ENCODE peak calls at places on chromosomes 3 and 15, in six cellular contexts. One of them, this sample, is unnamed.

GRCh38 chr3:13286873-13287272 is 133.2 kb downstream of the NUP210 start:
- DNase-seq in lower lobe of right lung: no peak
- DNase-seq in AG04449: no peak
- DNase-seq in AG10803: no peak
- DNase-seq in body of pancreas: no peak
- DNase-seq in aorta: no peak
- DNase-seq in this sample: no peak

GRCh38 chr15:56653787-56654186 is 79.5 kb downstream of the ZNF280D start:
- DNase-seq in lower lobe of right lung: no peak
- DNase-seq in AG04449: no peak
- DNase-seq in AG10803: no peak
- DNase-seq in body of pancreas: no peak
- DNase-seq in aorta: no peak
- DNase-seq in this sample: no peak

GRCh38 chr3:50674349-50675178 is at the start of gene DOCK3:
- DNase-seq in lower lobe of right lung: peak
- DNase-seq in AG04449: no peak
- DNase-seq in AG10803: peak
- DNase-seq in body of pancreas: peak
- DNase-seq in aorta: peak
- DNase-seq in this sample: peak

GRCh38 chr15:35885870-35886269 is 339.9 kb upstream of the DPH6 start:
- DNase-seq in lower lobe of right lung: no peak
- DNase-seq in AG04449: no peak
- DNase-seq in AG10803: no peak
- DNase-seq in body of pancreas: no peak
- DNase-seq in aorta: no peak
- DNase-seq in this sample: no peak

GRCh38 chr3:74614133-74614967 is at the start of gene CNTN3:
- DNase-seq in lower lobe of right lung: peak
- DNase-seq in AG04449: no peak
- DNase-seq in AG10803: peak
- DNase-seq in body of pancreas: peak
- DNase-seq in aorta: peak
- DNase-seq in this sample: peak

GRCh38 chr3:10357095-10357494 is 36.2 kb upstream of the SEC13 start:
- DNase-seq in lower lobe of right lung: no peak
- DNase-seq in AG04449: no peak
- DNase-seq in AG10803: no peak
- DNase-seq in body of pancreas: no peak
- DNase-seq in aorta: no peak
- DNase-seq in this sample: no peak

GRCh38 chr15:68631621-68632051 is 52.8 kb downstream of the CORO2B start:
- DNase-seq in lower lobe of right lung: no peak
- DNase-seq in AG04449: no peak
- DNase-seq in AG10803: no peak
- DNase-seq in body of pancreas: peak
- DNase-seq in aorta: no peak
- DNase-seq in this sample: no peak

GRCh38 chr15:99963976-99964375 is 230.7 kb upstream of the LYSMD4 start:
- DNase-seq in lower lobe of right lung: no peak
- DNase-seq in AG04449: no peak
- DNase-seq in AG10803: no peak
- DNase-seq in body of pancreas: no peak
- DNase-seq in aorta: peak
- DNase-seq in this sample: no peak

GRCh38 chr15:73926191-73927002 is at the start of gene LOXL1:
- DNase-seq in lower lobe of right lung: peak
- DNase-seq in AG04449: peak
- DNase-seq in AG10803: peak
- DNase-seq in body of pancreas: peak
- DNase-seq in aorta: peak
- DNase-seq in this sample: peak

GRCh38 chr3:17730318-17730967 is 12.0 kb downstream of the TBC1D5 start:
- DNase-seq in lower lobe of right lung: no peak
- DNase-seq in AG04449: peak
- DNase-seq in AG10803: no peak
- DNase-seq in body of pancreas: peak
- DNase-seq in aorta: no peak
- DNase-seq in this sample: peak

GRCh38 chr3:52633786-52634185 is 51.9 kb downstream of the PBRM1 start:
- DNase-seq in lower lobe of right lung: no peak
- DNase-seq in AG04449: no peak
- DNase-seq in AG10803: peak
- DNase-seq in body of pancreas: no peak
- DNase-seq in aorta: no peak
- DNase-seq in this sample: no peak

GRCh38 chr3:185439745-185440466 is 58.9 kb downstream of the TMEM41A start:
- DNase-seq in lower lobe of right lung: no peak
- DNase-seq in AG04449: no peak
- DNase-seq in AG10803: no peak
- DNase-seq in body of pancreas: no peak
- DNase-seq in aorta: no peak
- DNase-seq in this sample: no peak

GRCh38 chr15:65212097-65212496 is 824 bp upstream of the CILP start:
- DNase-seq in lower lobe of right lung: no peak
- DNase-seq in AG04449: no peak
- DNase-seq in AG10803: no peak
- DNase-seq in body of pancreas: no peak
- DNase-seq in aorta: no peak
- DNase-seq in this sample: no peak

GRCh38 chr3:178385280-178385952 is 150.8 kb upstream of the KCNMB2 start:
- DNase-seq in lower lobe of right lung: no peak
- DNase-seq in AG04449: no peak
- DNase-seq in AG10803: peak
- DNase-seq in body of pancreas: peak
- DNase-seq in aorta: no peak
- DNase-seq in this sample: peak

GRCh38 chr3:44624696-44625528 is at the start of gene ZNF197:
- DNase-seq in lower lobe of right lung: peak
- DNase-seq in AG04449: no peak
- DNase-seq in AG10803: peak
- DNase-seq in body of pancreas: peak
- DNase-seq in aorta: peak
- DNase-seq in this sample: peak

GRCh38 chr3:133979553-133979952 is 50.2 kb downstream of the SLCO2A1 start:
- DNase-seq in lower lobe of right lung: no peak
- DNase-seq in AG04449: no peak
- DNase-seq in AG10803: no peak
- DNase-seq in body of pancreas: no peak
- DNase-seq in aorta: no peak
- DNase-seq in this sample: no peak

GRCh38 chr15:89197503-89197971 is 23.8 kb downstream of the RLBP1 start:
- DNase-seq in lower lobe of right lung: peak
- DNase-seq in AG04449: no peak
- DNase-seq in AG10803: no peak
- DNase-seq in body of pancreas: peak
- DNase-seq in aorta: no peak
- DNase-seq in this sample: peak

GRCh38 chr3:151538706-151539403 is 78.0 kb upstream of the IGSF10 start:
- DNase-seq in lower lobe of right lung: peak
- DNase-seq in AG04449: no peak
- DNase-seq in AG10803: peak
- DNase-seq in body of pancreas: peak
- DNase-seq in aorta: no peak
- DNase-seq in this sample: no peak

GRCh38 chr15:84685304-84685703 is 27.3 kb upstream of the NMB start:
- DNase-seq in lower lobe of right lung: peak
- DNase-seq in AG04449: no peak
- DNase-seq in AG10803: peak
- DNase-seq in body of pancreas: no peak
- DNase-seq in aorta: peak
- DNase-seq in this sample: no peak

GRCh38 chr3:142064454-142064853 is 84.9 kb downstream of the TFDP2 start:
- DNase-seq in lower lobe of right lung: no peak
- DNase-seq in AG04449: no peak
- DNase-seq in AG10803: no peak
- DNase-seq in body of pancreas: no peak
- DNase-seq in aorta: no peak
- DNase-seq in this sample: no peak

GRCh38 chr3:128649264-128649663 is 1.4 kb downstream of the RPN1 start:
- DNase-seq in lower lobe of right lung: no peak
- DNase-seq in AG04449: no peak
- DNase-seq in AG10803: no peak
- DNase-seq in body of pancreas: no peak
- DNase-seq in aorta: no peak
- DNase-seq in this sample: no peak
- H3K4me3 ChIP-seq in lower lobe of right lung: peak
- H3K4me3 ChIP-seq in AG04449: peak
- H3K4me3 ChIP-seq in AG10803: peak
- H3K4me3 ChIP-seq in body of pancreas: peak
- H3K4me3 ChIP-seq in aorta: peak
- H3K4me3 ChIP-seq in this sample: peak

DNA sequence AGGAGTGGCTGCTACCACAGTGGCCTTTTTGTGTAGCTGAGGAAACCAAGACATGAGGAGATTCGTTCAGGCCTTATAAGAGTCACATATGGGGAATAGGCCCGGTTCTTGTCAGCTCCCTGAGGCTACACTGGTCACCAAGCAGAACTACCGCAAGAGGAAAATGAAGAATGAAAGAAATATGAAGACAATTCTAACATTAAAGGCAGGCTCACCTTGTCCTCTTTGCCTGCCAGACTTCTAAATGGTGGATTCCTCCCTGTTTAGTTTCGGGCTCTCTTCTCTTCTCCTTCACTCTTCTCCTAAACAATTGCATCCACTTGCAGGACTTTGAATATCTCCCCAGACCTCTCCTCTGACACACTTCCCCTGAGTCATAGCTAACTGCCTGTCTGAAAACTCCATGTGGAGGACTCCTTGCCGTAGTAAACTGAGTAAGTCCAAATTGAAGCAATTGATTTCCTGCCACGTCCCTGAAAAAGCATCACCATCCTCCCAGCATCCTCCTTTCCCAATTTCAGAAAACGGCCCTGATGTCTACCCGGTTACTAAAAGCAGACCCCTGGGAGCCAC is 30.2 kb upstream of the VEPH1 start:
- DNase-seq in lower lobe of right lung: no peak
- DNase-seq in AG04449: peak
- DNase-seq in AG10803: peak
- DNase-seq in body of pancreas: no peak
- DNase-seq in aorta: no peak
- DNase-seq in this sample: no peak
- H3K4me3 ChIP-seq in lower lobe of right lung: no peak
- H3K4me3 ChIP-seq in AG04449: peak
- H3K4me3 ChIP-seq in AG10803: peak
- H3K4me3 ChIP-seq in body of pancreas: no peak
- H3K4me3 ChIP-seq in aorta: no peak
- H3K4me3 ChIP-seq in this sample: no peak

GRCh38 chr3:154430014-154430413 is at the start of gene GPR149:
- DNase-seq in lower lobe of right lung: no peak
- DNase-seq in AG04449: no peak
- DNase-seq in AG10803: peak
- DNase-seq in body of pancreas: no peak
- DNase-seq in aorta: no peak
- DNase-seq in this sample: no peak
- H3K4me3 ChIP-seq in lower lobe of right lung: peak
- H3K4me3 ChIP-seq in AG04449: no peak
- H3K4me3 ChIP-seq in AG10803: no peak
- H3K4me3 ChIP-seq in body of pancreas: no peak
- H3K4me3 ChIP-seq in aorta: no peak
- H3K4me3 ChIP-seq in this sample: no peak

DNA sequence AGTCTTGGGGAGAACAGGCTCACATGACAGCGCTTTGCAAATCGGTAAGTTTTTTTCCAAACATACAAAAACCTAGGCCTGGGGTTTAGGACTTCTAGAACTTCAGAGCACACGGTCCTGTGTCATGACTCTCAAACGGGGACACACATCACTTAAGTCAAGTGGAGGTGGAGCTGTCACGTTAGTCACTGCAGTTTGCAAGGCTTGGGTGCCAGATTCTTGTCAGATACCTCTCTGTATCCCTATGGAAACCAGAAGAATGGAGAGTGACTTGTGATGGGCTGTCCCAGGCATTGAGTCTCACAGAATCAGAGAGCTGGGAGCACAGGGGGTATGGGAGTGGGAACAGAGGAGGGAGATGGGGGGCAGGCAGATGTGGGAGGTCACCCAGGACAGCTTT is 64.8 kb downstream of the DUT start:
- DNase-seq in lower lobe of right lung: no peak
- DNase-seq in AG04449: no peak
- DNase-seq in AG10803: no peak
- DNase-seq in body of pancreas: no peak
- DNase-seq in aorta: no peak
- DNase-seq in this sample: no peak
- H3K4me3 ChIP-seq in lower lobe of right lung: no peak
- H3K4me3 ChIP-seq in AG04449: no peak
- H3K4me3 ChIP-seq in AG10803: no peak
- H3K4me3 ChIP-seq in body of pancreas: no peak
- H3K4me3 ChIP-seq in aorta: no peak
- H3K4me3 ChIP-seq in this sample: no peak

This sample was measured in colonic mucosa.